ENCODE peak calls at places on chromosomes 11 and 22, in ten cellular contexts. One of them, this sample, is unnamed.

GRCh38 chr22:19853879-19854777 is 546 bp downstream of the GNB1L start:
- DNase-seq in heart left ventricle: peak
- DNase-seq in WTC11: peak
- DNase-seq in transverse colon: no peak
- DNase-seq in cardiac fibroblast: no peak
- DNase-seq in heart right ventricle: no peak
- DNase-seq in PC-9: no peak
- DNase-seq in Caco-2: no peak
- DNase-seq in HFF-Myc: no peak
- DNase-seq in epithelial cell of esophagus: no peak
- DNase-seq in this sample: no peak

GRCh38 chr11:73141309-73142127 is 600 bp downstream of the FCHSD2 start:
- DNase-seq in transverse colon: peak
- DNase-seq in heart right ventricle: peak
- DNase-seq in cardiac fibroblast: peak
- DNase-seq in epithelial cell of esophagus: peak
- DNase-seq in PC-9: peak
- DNase-seq in WTC11: peak
- DNase-seq in heart left ventricle: peak
- DNase-seq in Caco-2: peak
- DNase-seq in HFF-Myc: no peak
- DNase-seq in this sample: peak

GRCh38 chr11:62574363-62575057 is 819 bp upstream of the EEF1G start:
- DNase-seq in heart right ventricle: peak
- DNase-seq in epithelial cell of esophagus: no peak
- DNase-seq in PC-9: no peak
- DNase-seq in HFF-Myc: no peak
- DNase-seq in WTC11: peak
- DNase-seq in Caco-2: no peak
- DNase-seq in transverse colon: peak
- DNase-seq in heart left ventricle: peak
- DNase-seq in cardiac fibroblast: peak
- DNase-seq in this sample: no peak

GRCh38 chr22:41915035-41915782 is at the start of gene SHISA8:
- DNase-seq in epithelial cell of esophagus: peak
- DNase-seq in heart right ventricle: no peak
- DNase-seq in Caco-2: peak
- DNase-seq in HFF-Myc: no peak
- DNase-seq in cardiac fibroblast: no peak
- DNase-seq in PC-9: peak
- DNase-seq in transverse colon: peak
- DNase-seq in heart left ventricle: no peak
- DNase-seq in WTC11: peak
- DNase-seq in this sample: no peak

GRCh38 chr11:46001427-46002049 is 79.1 kb downstream of the LARGE2 start:
- DNase-seq in cardiac fibroblast: peak
- DNase-seq in epithelial cell of esophagus: no peak
- DNase-seq in heart right ventricle: no peak
- DNase-seq in Caco-2: no peak
- DNase-seq in transverse colon: no peak
- DNase-seq in WTC11: no peak
- DNase-seq in PC-9: no peak
- DNase-seq in HFF-Myc: no peak
- DNase-seq in heart left ventricle: no peak
- DNase-seq in this sample: no peak

GRCh38 chr11:74006743-74007304 is 2.1 kb downstream of the UCP3 start:
- DNase-seq in PC-9: no peak
- DNase-seq in transverse colon: no peak
- DNase-seq in HFF-Myc: no peak
- DNase-seq in epithelial cell of esophagus: no peak
- DNase-seq in heart right ventricle: no peak
- DNase-seq in WTC11: no peak
- DNase-seq in Caco-2: no peak
- DNase-seq in cardiac fibroblast: no peak
- DNase-seq in heart left ventricle: no peak
- DNase-seq in this sample: no peak

GRCh38 chr11:71927813-71928738 is at the start of gene XNDC1N:
- DNase-seq in HFF-Myc: peak
- DNase-seq in heart right ventricle: peak
- DNase-seq in heart left ventricle: peak
- DNase-seq in transverse colon: peak
- DNase-seq in PC-9: no peak
- DNase-seq in Caco-2: peak
- DNase-seq in cardiac fibroblast: peak
- DNase-seq in epithelial cell of esophagus: peak
- DNase-seq in WTC11: peak
- DNase-seq in this sample: peak

GRCh38 chr11:18457435-18457834 is 1.8 kb downstream of the LDHAL6A start:
- DNase-seq in WTC11: no peak
- DNase-seq in HFF-Myc: no peak
- DNase-seq in heart right ventricle: no peak
- DNase-seq in PC-9: peak
- DNase-seq in epithelial cell of esophagus: peak
- DNase-seq in Caco-2: peak
- DNase-seq in heart left ventricle: no peak
- DNase-seq in cardiac fibroblast: peak
- DNase-seq in transverse colon: no peak
- DNase-seq in this sample: peak

GRCh38 chr11:77515483-77515882 is 41.6 kb upstream of the PAK1 start:
- DNase-seq in cardiac fibroblast: no peak
- DNase-seq in WTC11: no peak
- DNase-seq in Caco-2: peak
- DNase-seq in HFF-Myc: no peak
- DNase-seq in heart left ventricle: no peak
- DNase-seq in transverse colon: peak
- DNase-seq in heart right ventricle: no peak
- DNase-seq in epithelial cell of esophagus: no peak
- DNase-seq in PC-9: peak
- DNase-seq in this sample: peak

GRCh38 chr11:17343907-17344306 is 7.7 kb upstream of the NCR3LG1 start:
- DNase-seq in heart right ventricle: no peak
- DNase-seq in PC-9: no peak
- DNase-seq in cardiac fibroblast: peak
- DNase-seq in heart left ventricle: no peak
- DNase-seq in transverse colon: no peak
- DNase-seq in Caco-2: no peak
- DNase-seq in WTC11: no peak
- DNase-seq in epithelial cell of esophagus: peak
- DNase-seq in HFF-Myc: no peak
- DNase-seq in this sample: peak

GRCh38 chr11:65945430-65945911 is at the start of gene TSGA10IP:
- DNase-seq in transverse colon: no peak
- DNase-seq in epithelial cell of esophagus: no peak
- DNase-seq in heart left ventricle: no peak
- DNase-seq in Caco-2: no peak
- DNase-seq in cardiac fibroblast: no peak
- DNase-seq in WTC11: peak
- DNase-seq in heart right ventricle: no peak
- DNase-seq in PC-9: no peak
- DNase-seq in HFF-Myc: no peak
- DNase-seq in this sample: no peak

GRCh38 chr11:833114-833791 is 501 bp downstream of the CD151 start:
- DNase-seq in PC-9: peak
- DNase-seq in epithelial cell of esophagus: peak
- DNase-seq in heart left ventricle: peak
- DNase-seq in cardiac fibroblast: peak
- DNase-seq in WTC11: no peak
- DNase-seq in HFF-Myc: no peak
- DNase-seq in heart right ventricle: no peak
- DNase-seq in Caco-2: peak
- DNase-seq in transverse colon: peak
- DNase-seq in this sample: no peak

GRCh38 chr11:61054513-61054912 is 47.8 kb upstream of the CD5 start:
- DNase-seq in heart right ventricle: no peak
- DNase-seq in transverse colon: no peak
- DNase-seq in HFF-Myc: no peak
- DNase-seq in epithelial cell of esophagus: no peak
- DNase-seq in Caco-2: no peak
- DNase-seq in PC-9: no peak
- DNase-seq in WTC11: no peak
- DNase-seq in heart left ventricle: no peak
- DNase-seq in cardiac fibroblast: no peak
- DNase-seq in this sample: no peak

DNA sequence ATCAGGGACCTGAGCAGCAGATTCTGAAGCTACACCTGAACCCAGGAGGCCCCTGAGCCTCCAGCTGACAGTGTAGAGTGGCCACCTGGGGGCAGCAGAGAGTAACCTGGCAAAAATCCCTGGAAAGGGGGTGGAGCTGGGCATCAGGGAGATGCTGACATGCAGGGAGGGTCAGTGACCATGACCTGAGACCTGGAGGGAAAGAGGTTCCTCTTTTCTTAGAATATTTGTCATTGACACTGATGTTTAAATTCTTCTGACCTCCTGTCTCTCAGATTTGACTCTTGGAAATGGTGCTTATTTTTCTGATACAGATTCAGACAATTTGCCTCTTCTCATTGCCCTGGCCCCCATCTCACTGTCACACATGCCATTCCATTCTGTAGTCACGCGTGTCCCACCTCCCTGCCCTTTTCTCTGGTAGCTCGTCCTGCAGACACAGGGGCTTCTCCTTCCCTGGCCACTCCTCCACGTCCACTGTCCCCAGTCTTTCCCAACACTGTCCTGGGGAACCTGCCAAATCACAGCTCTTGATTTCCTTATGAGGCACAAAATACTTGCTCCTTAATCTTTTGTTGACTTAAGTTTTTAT is 117.2 kb upstream of the IGLL5 start:
- DNase-seq in cardiac fibroblast: peak
- DNase-seq in PC-9: peak
- DNase-seq in WTC11: peak
- DNase-seq in Caco-2: peak
- DNase-seq in HFF-Myc: no peak
- DNase-seq in heart right ventricle: peak
- DNase-seq in epithelial cell of esophagus: peak
- DNase-seq in heart left ventricle: no peak
- DNase-seq in transverse colon: peak
- DNase-seq in this sample: peak
- TF ChIP-seq CTCF in cardiac fibroblast: peak
- TF ChIP-seq CTCF in PC-9: peak
- TF ChIP-seq CTCF in WTC11: peak
- TF ChIP-seq CTCF in Caco-2: peak
- TF ChIP-seq CTCF in HFF-Myc: peak
- TF ChIP-seq CTCF in heart right ventricle: peak
- TF ChIP-seq CTCF in epithelial cell of esophagus: peak
- TF ChIP-seq CTCF in heart left ventricle: peak
- TF ChIP-seq CTCF in transverse colon: peak
- TF ChIP-seq CTCF in this sample: peak

DNA sequence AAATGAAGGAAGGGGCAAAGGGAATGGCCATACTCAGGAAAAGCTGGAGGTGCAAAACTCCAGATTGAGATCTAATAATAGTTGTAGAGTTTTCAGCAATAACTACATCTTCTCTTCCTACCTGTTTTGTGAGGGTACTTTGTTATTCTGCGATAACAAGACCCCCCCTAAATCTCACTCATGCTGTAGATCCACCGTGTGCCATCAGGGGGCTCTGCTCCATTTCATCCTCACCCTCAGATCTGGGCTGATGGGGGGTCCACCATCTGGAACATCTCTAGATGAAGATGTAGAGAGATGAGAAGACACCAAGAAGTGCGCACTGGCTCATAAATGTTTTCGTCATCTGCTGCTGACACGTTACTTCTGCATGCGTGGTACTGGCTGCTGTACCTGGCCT is 135.9 kb upstream of the KIRREL3 start:
- DNase-seq in epithelial cell of esophagus: no peak
- DNase-seq in Caco-2: no peak
- DNase-seq in heart right ventricle: no peak
- DNase-seq in heart left ventricle: no peak
- DNase-seq in WTC11: peak
- DNase-seq in transverse colon: no peak
- DNase-seq in PC-9: no peak
- DNase-seq in cardiac fibroblast: no peak
- DNase-seq in HFF-Myc: no peak
- DNase-seq in this sample: no peak
- TF ChIP-seq CTCF in epithelial cell of esophagus: no peak
- TF ChIP-seq CTCF in Caco-2: peak
- TF ChIP-seq CTCF in heart right ventricle: no peak
- TF ChIP-seq CTCF in heart left ventricle: no peak
- TF ChIP-seq CTCF in WTC11: peak
- TF ChIP-seq CTCF in transverse colon: no peak
- TF ChIP-seq CTCF in PC-9: peak
- TF ChIP-seq CTCF in cardiac fibroblast: no peak
- TF ChIP-seq CTCF in HFF-Myc: peak
- TF ChIP-seq CTCF in this sample: no peak

DNA sequence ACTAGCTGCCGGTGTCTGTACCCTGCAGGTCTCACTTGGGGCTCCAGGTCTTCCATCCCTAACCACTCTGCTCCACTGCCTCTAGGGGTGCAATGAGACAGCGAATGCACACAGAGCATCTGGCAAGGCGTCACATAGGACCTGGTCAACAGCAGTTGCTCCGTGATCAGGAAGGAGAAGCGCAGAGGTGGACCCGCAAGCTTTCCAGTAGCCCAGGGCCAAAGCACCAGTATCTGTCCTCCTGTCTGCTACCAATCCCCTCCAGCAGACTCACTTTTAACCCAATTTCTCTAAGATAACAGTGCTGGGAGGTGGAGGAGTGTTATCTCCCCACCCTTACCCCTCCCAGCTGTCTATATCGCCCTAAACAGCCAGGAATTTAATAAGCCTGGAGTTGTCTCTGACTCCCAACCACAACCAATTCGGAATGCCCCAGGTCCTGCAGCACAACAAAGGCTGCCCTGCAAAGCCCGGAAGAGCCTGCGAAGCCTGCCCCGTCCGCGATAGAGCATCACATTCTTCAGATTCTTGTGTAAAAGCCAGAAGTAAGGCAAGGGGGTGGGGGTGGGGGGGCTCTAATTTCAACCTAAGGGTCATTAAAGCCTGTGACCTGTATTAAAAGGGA is 19.3 kb downstream of the MYH9 start:
- DNase-seq in WTC11: peak
- DNase-seq in epithelial cell of esophagus: peak
- DNase-seq in cardiac fibroblast: peak
- DNase-seq in PC-9: peak
- DNase-seq in heart right ventricle: no peak
- DNase-seq in heart left ventricle: no peak
- DNase-seq in transverse colon: no peak
- DNase-seq in HFF-Myc: peak
- DNase-seq in Caco-2: peak
- DNase-seq in this sample: peak
- TF ChIP-seq CTCF in WTC11: no peak
- TF ChIP-seq CTCF in epithelial cell of esophagus: no peak
- TF ChIP-seq CTCF in cardiac fibroblast: no peak
- TF ChIP-seq CTCF in PC-9: peak
- TF ChIP-seq CTCF in heart right ventricle: no peak
- TF ChIP-seq CTCF in heart left ventricle: no peak
- TF ChIP-seq CTCF in transverse colon: no peak
- TF ChIP-seq CTCF in HFF-Myc: peak
- TF ChIP-seq CTCF in Caco-2: no peak
- TF ChIP-seq CTCF in this sample: peak

DNA sequence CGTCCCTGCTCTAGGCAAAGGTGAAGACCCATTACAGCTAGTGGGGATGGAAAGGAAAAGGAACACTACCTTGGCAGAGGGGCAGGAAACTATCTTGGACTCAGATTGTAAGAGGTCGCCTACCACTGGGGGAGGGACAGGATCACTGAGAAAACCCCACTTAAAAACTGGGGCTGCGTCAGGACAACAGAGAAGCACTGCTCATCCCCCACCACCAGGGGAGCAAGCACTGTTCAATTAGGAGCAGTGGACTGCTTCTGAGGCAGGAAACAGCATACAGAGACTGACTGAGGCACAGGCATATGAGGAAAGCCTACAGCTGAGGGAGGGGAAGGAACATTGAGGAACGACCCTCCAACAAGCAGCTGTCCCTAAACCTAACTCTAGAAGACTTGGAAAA is 20.8 kb upstream of the DLAT start:
- DNase-seq in cardiac fibroblast: no peak
- DNase-seq in transverse colon: no peak
- DNase-seq in heart right ventricle: no peak
- DNase-seq in Caco-2: peak
- DNase-seq in PC-9: no peak
- DNase-seq in heart left ventricle: no peak
- DNase-seq in HFF-Myc: no peak
- DNase-seq in WTC11: peak
- DNase-seq in epithelial cell of esophagus: no peak
- DNase-seq in this sample: no peak
- TF ChIP-seq CTCF in cardiac fibroblast: peak
- TF ChIP-seq CTCF in transverse colon: peak
- TF ChIP-seq CTCF in heart right ventricle: no peak
- TF ChIP-seq CTCF in Caco-2: peak
- TF ChIP-seq CTCF in PC-9: peak
- TF ChIP-seq CTCF in heart left ventricle: peak
- TF ChIP-seq CTCF in HFF-Myc: peak
- TF ChIP-seq CTCF in WTC11: peak
- TF ChIP-seq CTCF in epithelial cell of esophagus: peak
- TF ChIP-seq CTCF in this sample: peak

This sample was measured in bronchial epithelial cell.